ENCODE peak calls at places on chromosomes 6 and 20, in four cellular contexts. H is GM12878, C is SK-N-SH, N is K562. J is an unnamed sample.

GRCh38 chr6:30555428-30556005 is 772 bp downstream of the GNL1 start:
- DNase-seq in H (no peak), C (no peak), N (peak; percentile 66), J (peak; percentile 61)

GRCh38 chr6:1437553-1438406 is 48.4 kb downstream of the FOXF2 start:
- DNase-seq in H (no peak), C (no peak), N (no peak), J (no peak)

GRCh38 chr6:40965046-40965445 is 74.0 kb downstream of the UNC5CL start:
- DNase-seq in H (no peak), C (no peak), N (no peak), J (no peak)

GRCh38 chr20:33727806-33728205 is 4.0 kb upstream of the ZNF341 start:
- DNase-seq in H (no peak), C (no peak), N (no peak), J (no peak)

GRCh38 chr6:36668601-36669390 is 9.7 kb upstream of the CDKN1A start:
- DNase-seq in H (no peak), C (no peak), N (no peak), J (no peak)

GRCh38 chr20:13857961-13858360 is 73.1 kb downstream of the NDUFAF5 start:
- DNase-seq in H (no peak), C (no peak), N (no peak), J (no peak)

GRCh38 chr6:14386263-14386981 is 268.9 kb downstream of the CD83 start:
- DNase-seq in H (no peak), C (no peak), N (no peak), J (no peak)

GRCh38 chr6:72553531-72554202 is 68.2 kb upstream of the KCNQ5 start:
- DNase-seq in H (no peak), C (no peak), N (peak; percentile 22), J (no peak)

GRCh38 chr6:135180458-135181332 is at the start of gene MYB:
- DNase-seq in H (no peak), C (peak; percentile 97), N (peak; percentile 93), J (peak; percentile 69)

GRCh38 chr6:167968091-167968490 is 29.4 kb upstream of the KIF25 start:
- DNase-seq in H (no peak), C (peak; percentile 55), N (peak; percentile 68), J (peak; percentile 83)

GRCh38 chr20:51643390-51643789 is 100.9 kb upstream of the NFATC2 start:
- DNase-seq in H (no peak), C (no peak), N (no peak), J (no peak)

GRCh38 chr6:98831057-98832031 is 3.0 kb upstream of the POU3F2 start:
- DNase-seq in H (no peak), C (peak; percentile 67), N (no peak), J (peak; percentile 56)

GRCh38 chr20:19993937-19994667 is 23.1 kb upstream of the NAA20 start:
- DNase-seq in H (no peak), C (no peak), N (no peak), J (no peak)

GRCh38 chr20:4147319-4147718 is 132.0 kb upstream of the RNF24 start:
- DNase-seq in H (no peak), C (no peak), N (no peak), J (no peak)

GRCh38 chr20:15613530-15613929 is 959.7 kb downstream of the KIF16B start:
- DNase-seq in H (no peak), C (no peak), N (no peak), J (no peak)

GRCh38 chr6:163418273-163419029 is 3.9 kb downstream of the QKI start:
- DNase-seq in H (no peak), C (no peak), N (no peak), J (no peak)

GRCh38 chr20:11315506-11315905 is 602.2 kb upstream of the BTBD3 start:
- DNase-seq in H (no peak), C (no peak), N (no peak), J (no peak)

GRCh38 chr6:16544006-16544405 is 217.3 kb downstream of the ATXN1 start:
- DNase-seq in H (no peak), C (no peak), N (no peak), J (no peak)

GRCh38 chr6:41708856-41709255 is 26.6 kb downstream of the TFEB start:
- DNase-seq in H (no peak), C (no peak), N (no peak), J (no peak)

GRCh38 chr6:7341989-7342742 is 29.2 kb upstream of the SSR1 start:
- DNase-seq in H (no peak), C (peak; percentile 69), N (peak; percentile 27), J (no peak)

GRCh38 chr6:53858196-53858595 is 63.4 kb downstream of the LRRC1 start:
- DNase-seq in H (no peak), C (no peak), N (no peak), J (no peak)

GRCh38 chr6:33610057-33610456 is 11.1 kb upstream of the ITPR3 start:
- DNase-seq in H (no peak), C (no peak), N (no peak), J (no peak)

GRCh38 chr6:101001012-101001411 is 119.9 kb upstream of the ASCC3 start:
- DNase-seq in H (no peak), C (no peak), N (no peak), J (no peak)

GRCh38 chr6:46243754-46244153 is 73.0 kb upstream of the ENPP5 start:
- DNase-seq in H (no peak), C (no peak), N (no peak), J (no peak)

GRCh38 chr20:51267679-51268078 is 244.8 kb upstream of the KCNG1 start:
- DNase-seq in H (no peak), C (no peak), N (peak; percentile 14), J (no peak)

GRCh38 chr6:62904687-62905086 is 306.6 kb upstream of the FKBP1C start:
- DNase-seq in H (no peak), C (no peak), N (no peak), J (peak; percentile 21)

GRCh38 chr6:53983301-53983700 is 127.9 kb upstream of the MLIP start:
- DNase-seq in H (no peak), C (no peak), N (no peak), J (no peak)

GRCh38 chr6:150719099-150719767 is 119.5 kb downstream of the PLEKHG1 start:
- DNase-seq in H (no peak), C (no peak), N (no peak), J (no peak)

DNA sequence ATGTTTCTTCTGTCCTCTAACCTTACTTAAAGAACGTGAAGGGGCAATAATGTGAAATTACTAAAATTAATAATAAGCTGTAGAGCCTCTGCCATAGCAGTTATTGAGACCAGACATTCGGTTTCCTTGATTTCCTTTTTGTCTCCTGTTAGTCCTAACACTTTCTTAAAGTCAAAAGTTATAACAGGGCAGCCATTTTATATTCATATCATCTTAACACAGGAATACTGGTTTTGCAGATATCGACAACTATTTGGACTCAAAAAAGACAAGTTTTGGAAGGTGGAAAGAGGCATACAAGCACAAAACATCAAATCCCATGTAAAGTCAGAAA is 33.5 kb downstream of the HFE start:
- DNase-seq in H (no peak), C (no peak), N (no peak), J (no peak)
- TF ChIP-seq USF1 in H (no peak), C (no peak), N (no peak), J (no peak)

DNA sequence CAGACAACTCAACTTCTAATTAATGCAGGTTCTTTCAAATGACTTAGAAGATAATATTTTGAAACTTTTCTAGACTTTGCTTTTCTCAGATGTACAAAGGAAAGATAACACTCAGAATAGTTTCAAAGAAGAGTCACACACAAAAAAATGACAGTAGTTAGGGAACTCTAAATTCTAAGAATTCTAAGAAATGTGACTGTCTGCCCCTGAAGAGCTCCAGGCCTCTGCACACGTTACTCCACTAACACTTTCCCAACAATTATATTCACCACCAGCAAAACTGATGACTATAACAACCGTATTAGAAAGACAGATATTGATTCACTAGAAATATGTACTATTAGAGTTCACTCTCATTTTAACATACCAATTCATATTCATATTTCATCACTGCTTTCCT is 133.3 kb upstream of the SMLR1 start:
- DNase-seq in H (no peak), C (no peak), N (no peak), J (no peak)
- TF ChIP-seq USF1 in H (no peak), C (no peak), N (no peak), J (no peak)

GRCh38 chr6:109793793-109794192 is 102.7 kb downstream of the FIG4 start:
- DNase-seq in H (no peak), C (no peak), N (peak; percentile 16), J (no peak)

GRCh38 chr6:109793015-109793414 is 101.9 kb downstream of the FIG4 start:
- DNase-seq in H (no peak), C (no peak), N (no peak), J (no peak)

GRCh38 chr6:109791301-109791700 is 100.2 kb downstream of the FIG4 start:
- DNase-seq in H (no peak), C (no peak), N (no peak), J (peak; percentile 29)

GRCh38 chr6:109795994-109796555 is 105.0 kb downstream of the FIG4 start:
- DNase-seq in H (no peak), C (no peak), N (no peak), J (no peak)

DNA sequence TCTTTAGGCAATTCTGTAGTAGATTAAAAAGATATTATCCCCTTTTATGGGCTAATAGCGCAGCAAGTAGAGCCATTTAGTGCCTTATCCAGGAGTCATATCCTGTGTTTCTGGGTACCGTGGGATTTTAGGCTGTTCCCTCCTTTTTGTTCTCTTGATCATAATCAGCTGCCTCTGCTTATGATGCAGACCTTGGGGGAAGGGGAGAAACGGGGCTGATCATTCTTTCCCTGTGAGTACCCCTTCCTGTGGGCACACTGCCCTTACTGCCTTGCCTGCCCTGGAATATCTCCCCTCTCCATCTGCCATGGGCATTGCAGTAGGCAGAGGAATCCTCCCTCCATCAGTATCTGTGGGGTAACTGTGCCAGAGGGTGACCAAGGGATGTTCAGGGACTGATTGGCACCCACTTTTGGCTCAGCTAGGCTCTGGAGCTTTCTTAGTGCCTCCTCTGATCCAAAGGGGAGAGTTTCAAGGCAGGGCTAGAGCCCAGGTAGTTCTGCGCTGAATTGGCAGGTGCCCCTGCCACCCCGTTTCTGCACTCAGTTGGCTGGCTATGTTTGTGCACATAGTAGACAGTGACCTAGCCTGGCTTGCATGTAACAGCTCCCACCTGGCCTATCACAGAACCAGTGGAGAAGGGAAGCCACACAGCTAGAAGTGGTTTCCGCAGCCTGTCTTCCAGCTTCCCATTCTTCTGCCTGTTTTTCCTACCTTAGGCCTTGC is 103.3 kb downstream of the FIG4 start:
- DNase-seq in H (no peak), C (peak; percentile 24), N (no peak), J (no peak)
- TF ChIP-seq USF1 in H (no peak), C (no peak), N (no peak), J (no peak)

DNA sequence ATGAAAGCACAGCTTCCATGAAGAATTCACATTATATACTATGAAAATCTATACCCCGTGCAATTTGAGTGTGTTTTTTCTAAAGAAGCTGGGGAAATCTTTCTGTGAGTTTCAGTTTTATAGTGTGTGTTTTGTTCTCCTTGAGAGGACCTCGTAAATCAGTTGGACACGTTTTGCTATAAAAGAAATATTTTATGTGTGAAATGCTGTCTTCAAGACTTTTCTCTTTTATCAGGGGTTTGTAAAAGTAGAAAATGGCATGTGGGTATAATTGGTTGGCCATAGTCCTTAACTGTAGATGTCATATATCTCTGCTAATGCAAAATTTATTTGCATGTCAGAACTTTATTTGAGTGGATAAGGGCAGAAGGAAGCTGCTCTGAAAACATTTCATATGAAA is 186.2 kb downstream of the CDH4 start:
- DNase-seq in H (no peak), C (no peak), N (no peak), J (no peak)
- TF ChIP-seq USF1 in H (no peak), C (no peak), N (no peak), J (no peak)